ENCODE peak calls at places on chromosome 1, in ten cellular contexts. One of them, this sample, is unnamed.

GRCh38 chr1:58732087-58732486 is 32.2 kb upstream of the MYSM1 start:
- DNase-seq in cardiac muscle cell: peak; percentile 66
- DNase-seq in fibroblast of lung: peak; percentile 65
- DNase-seq in non-pigmented ciliary epithelial cell: no peak
- DNase-seq in T-helper 17 cell: no peak
- DNase-seq in EH: no peak
- DNase-seq in islet precursor cell: no peak
- DNase-seq in T47D: no peak
- DNase-seq in activated CD8-positive, alpha-beta memory T cell treated with anti-CD3 and anti-CD28 coated beads for 48 hours: no peak
- DNase-seq in T-helper 1 cell: no peak
- DNase-seq in this sample: no peak

GRCh38 chr1:94165843-94166242 is 44.9 kb upstream of the ABCA4 start:
- DNase-seq in T-helper 1 cell: no peak
- DNase-seq in T-helper 17 cell: no peak
- DNase-seq in activated CD8-positive, alpha-beta memory T cell treated with anti-CD3 and anti-CD28 coated beads for 48 hours: no peak
- DNase-seq in EH: no peak
- DNase-seq in non-pigmented ciliary epithelial cell: no peak
- DNase-seq in islet precursor cell: no peak
- DNase-seq in fibroblast of lung: no peak
- DNase-seq in T47D: no peak
- DNase-seq in cardiac muscle cell: no peak
- DNase-seq in this sample: no peak

GRCh38 chr1:60634106-60634505 is 448.3 kb upstream of the NFIA start:
- DNase-seq in T-helper 17 cell: no peak
- DNase-seq in cardiac muscle cell: no peak
- DNase-seq in fibroblast of lung: no peak
- DNase-seq in EH: no peak
- DNase-seq in non-pigmented ciliary epithelial cell: no peak
- DNase-seq in T-helper 1 cell: no peak
- DNase-seq in islet precursor cell: no peak
- DNase-seq in T47D: no peak
- DNase-seq in activated CD8-positive, alpha-beta memory T cell treated with anti-CD3 and anti-CD28 coated beads for 48 hours: no peak
- DNase-seq in this sample: no peak

GRCh38 chr1:43373034-43373940 is 5.5 kb upstream of the ELOVL1 start:
- DNase-seq in non-pigmented ciliary epithelial cell: no peak
- DNase-seq in cardiac muscle cell: peak; percentile 53
- DNase-seq in T-helper 17 cell: no peak
- DNase-seq in T47D: no peak
- DNase-seq in fibroblast of lung: peak; percentile 87
- DNase-seq in EH: peak; percentile 81
- DNase-seq in islet precursor cell: no peak
- DNase-seq in T-helper 1 cell: no peak
- DNase-seq in activated CD8-positive, alpha-beta memory T cell treated with anti-CD3 and anti-CD28 coated beads for 48 hours: no peak
- DNase-seq in this sample: no peak

GRCh38 chr1:115705085-115706008 is 63.2 kb downstream of the CASQ2 start:
- DNase-seq in T-helper 17 cell: no peak
- DNase-seq in T-helper 1 cell: no peak
- DNase-seq in activated CD8-positive, alpha-beta memory T cell treated with anti-CD3 and anti-CD28 coated beads for 48 hours: no peak
- DNase-seq in non-pigmented ciliary epithelial cell: no peak
- DNase-seq in EH: peak; percentile 32
- DNase-seq in fibroblast of lung: no peak
- DNase-seq in cardiac muscle cell: no peak
- DNase-seq in islet precursor cell: peak; percentile 76
- DNase-seq in T47D: no peak
- DNase-seq in this sample: no peak

GRCh38 chr1:9009438-9010366 is 16.5 kb downstream of the SLC2A7 start:
- DNase-seq in T-helper 17 cell: no peak
- DNase-seq in T-helper 1 cell: no peak
- DNase-seq in activated CD8-positive, alpha-beta memory T cell treated with anti-CD3 and anti-CD28 coated beads for 48 hours: no peak
- DNase-seq in cardiac muscle cell: peak; percentile 59
- DNase-seq in T47D: no peak
- DNase-seq in fibroblast of lung: peak; percentile 24
- DNase-seq in non-pigmented ciliary epithelial cell: no peak
- DNase-seq in islet precursor cell: peak; percentile 81
- DNase-seq in EH: peak; percentile 19
- DNase-seq in this sample: no peak

GRCh38 chr1:204108312-204109141 is 35.6 kb downstream of the SOX13 start:
- DNase-seq in T-helper 1 cell: no peak
- DNase-seq in non-pigmented ciliary epithelial cell: no peak
- DNase-seq in cardiac muscle cell: no peak
- DNase-seq in T-helper 17 cell: no peak
- DNase-seq in fibroblast of lung: no peak
- DNase-seq in T47D: no peak
- DNase-seq in activated CD8-positive, alpha-beta memory T cell treated with anti-CD3 and anti-CD28 coated beads for 48 hours: no peak
- DNase-seq in EH: no peak
- DNase-seq in islet precursor cell: no peak
- DNase-seq in this sample: no peak

GRCh38 chr1:219066631-219067349 is 106.9 kb upstream of the LYPLAL1 start:
- DNase-seq in islet precursor cell: peak; percentile 63
- DNase-seq in cardiac muscle cell: peak; percentile 77
- DNase-seq in T47D: no peak
- DNase-seq in fibroblast of lung: peak; percentile 72
- DNase-seq in T-helper 17 cell: no peak
- DNase-seq in EH: peak; percentile 93
- DNase-seq in activated CD8-positive, alpha-beta memory T cell treated with anti-CD3 and anti-CD28 coated beads for 48 hours: no peak
- DNase-seq in T-helper 1 cell: no peak
- DNase-seq in non-pigmented ciliary epithelial cell: no peak
- DNase-seq in this sample: no peak

GRCh38 chr1:1299686-1300351 is 7.9 kb downstream of the ACAP3 start:
- DNase-seq in T-helper 1 cell: no peak
- DNase-seq in islet precursor cell: no peak
- DNase-seq in non-pigmented ciliary epithelial cell: no peak
- DNase-seq in T47D: no peak
- DNase-seq in activated CD8-positive, alpha-beta memory T cell treated with anti-CD3 and anti-CD28 coated beads for 48 hours: no peak
- DNase-seq in cardiac muscle cell: no peak
- DNase-seq in fibroblast of lung: no peak
- DNase-seq in EH: no peak
- DNase-seq in T-helper 17 cell: no peak
- DNase-seq in this sample: no peak

GRCh38 chr1:197876894-197877293 is 25.5 kb upstream of the C1orf53 start:
- DNase-seq in EH: no peak
- DNase-seq in T-helper 1 cell: no peak
- DNase-seq in non-pigmented ciliary epithelial cell: no peak
- DNase-seq in T47D: no peak
- DNase-seq in islet precursor cell: no peak
- DNase-seq in cardiac muscle cell: no peak
- DNase-seq in T-helper 17 cell: no peak
- DNase-seq in fibroblast of lung: no peak
- DNase-seq in activated CD8-positive, alpha-beta memory T cell treated with anti-CD3 and anti-CD28 coated beads for 48 hours: no peak
- DNase-seq in this sample: no peak

GRCh38 chr1:220896088-220896487 is 16.8 kb downstream of the HLX start:
- DNase-seq in T47D: no peak
- DNase-seq in fibroblast of lung: no peak
- DNase-seq in non-pigmented ciliary epithelial cell: no peak
- DNase-seq in activated CD8-positive, alpha-beta memory T cell treated with anti-CD3 and anti-CD28 coated beads for 48 hours: no peak
- DNase-seq in EH: no peak
- DNase-seq in T-helper 1 cell: no peak
- DNase-seq in T-helper 17 cell: no peak
- DNase-seq in islet precursor cell: no peak
- DNase-seq in cardiac muscle cell: no peak
- DNase-seq in this sample: no peak

GRCh38 chr1:1175221-1176062 is 1.8 kb downstream of the TTLL10 start:
- DNase-seq in cardiac muscle cell: no peak
- DNase-seq in T-helper 1 cell: no peak
- DNase-seq in EH: no peak
- DNase-seq in activated CD8-positive, alpha-beta memory T cell treated with anti-CD3 and anti-CD28 coated beads for 48 hours: no peak
- DNase-seq in T-helper 17 cell: no peak
- DNase-seq in fibroblast of lung: no peak
- DNase-seq in non-pigmented ciliary epithelial cell: no peak
- DNase-seq in islet precursor cell: peak; percentile 47
- DNase-seq in T47D: no peak
- DNase-seq in this sample: no peak

GRCh38 chr1:177983087-177983823 is 13.4 kb upstream of the SEC16B start:
- DNase-seq in T-helper 17 cell: no peak
- DNase-seq in non-pigmented ciliary epithelial cell: no peak
- DNase-seq in cardiac muscle cell: no peak
- DNase-seq in T-helper 1 cell: no peak
- DNase-seq in activated CD8-positive, alpha-beta memory T cell treated with anti-CD3 and anti-CD28 coated beads for 48 hours: no peak
- DNase-seq in islet precursor cell: no peak
- DNase-seq in EH: no peak
- DNase-seq in fibroblast of lung: no peak
- DNase-seq in T47D: no peak
- DNase-seq in this sample: no peak

GRCh38 chr1:156766288-156767100 is 841 bp upstream of the PRCC start:
- DNase-seq in T-helper 17 cell: no peak
- DNase-seq in non-pigmented ciliary epithelial cell: no peak
- DNase-seq in T-helper 1 cell: no peak
- DNase-seq in EH: peak; percentile 23
- DNase-seq in activated CD8-positive, alpha-beta memory T cell treated with anti-CD3 and anti-CD28 coated beads for 48 hours: no peak
- DNase-seq in T47D: no peak
- DNase-seq in cardiac muscle cell: no peak
- DNase-seq in islet precursor cell: no peak
- DNase-seq in fibroblast of lung: no peak
- DNase-seq in this sample: peak; percentile 16

GRCh38 chr1:53625766-53626520 is 113.0 kb downstream of the GLIS1 start:
- DNase-seq in islet precursor cell: no peak
- DNase-seq in non-pigmented ciliary epithelial cell: no peak
- DNase-seq in activated CD8-positive, alpha-beta memory T cell treated with anti-CD3 and anti-CD28 coated beads for 48 hours: no peak
- DNase-seq in fibroblast of lung: no peak
- DNase-seq in T47D: no peak
- DNase-seq in cardiac muscle cell: no peak
- DNase-seq in T-helper 17 cell: no peak
- DNase-seq in EH: peak; percentile 16
- DNase-seq in T-helper 1 cell: no peak
- DNase-seq in this sample: no peak

This sample was measured in CD4-positive, alpha-beta T cell.